ENCODE peak calls at places on chromosome 5, in six cellular contexts. N is ovary, W is HepG2, J is prostate gland, L is transverse colon, E is esophagus squamous epithelium. G is an unnamed sample.

GRCh38 chr5:169988947-169989346 is 8.7 kb upstream of the INSYN2B start:
- DNase-seq in W (no peak), J (no peak), N (no peak), E (no peak), L (no peak), G (no peak)

GRCh38 chr5:128494516-128494915 is 43.5 kb downstream of the FBN2 start:
- DNase-seq in L (no peak), N (no peak), E (no peak), W (no peak), J (no peak), G (no peak)

GRCh38 chr5:87499478-87500410 is 87.0 kb upstream of the CCNH start:
- DNase-seq in N (no peak), E (no peak), J (no peak), L (no peak), W (no peak), G (no peak)

GRCh38 chr5:90793183-90793582 is 234.6 kb downstream of the ADGRV1 start:
- DNase-seq in W (no peak), L (no peak), E (no peak), N (no peak), J (no peak), G (no peak)

GRCh38 chr5:142847898-142848790 is 78.0 kb downstream of the ARHGAP26 start:
- DNase-seq in L (no peak), W (no peak), J (no peak), E (no peak), N (no peak), G (no peak)

GRCh38 chr5:30845194-30845593 is 348.3 kb upstream of the CDH6 start:
- DNase-seq in W (no peak), E (no peak), N (no peak), L (no peak), J (no peak), G (no peak)

GRCh38 chr5:18744441-18744840 is 1110.2 kb downstream of the TAF11L14 start:
- DNase-seq in J (no peak), E (no peak), N (no peak), L (no peak), W (no peak), G (no peak)

GRCh38 chr5:12662545-12663314 is 758.5 kb upstream of the CTNND2 start:
- DNase-seq in N (no peak), L (no peak), W (no peak), J (no peak), E (no peak), G (no peak)

GRCh38 chr5:6707852-6708251 is 5.4 kb upstream of the TENT4A start:
- DNase-seq in E (no peak), L (no peak), W (no peak), N (no peak), J (no peak), G (no peak)

GRCh38 chr5:53944981-53945380 is 365.4 kb downstream of the ARL15 start:
- DNase-seq in J (no peak), N (no peak), E (no peak), L (no peak), W (peak), G (no peak)

GRCh38 chr5:139644646-139645494 is 3.3 kb upstream of the CXXC5 start:
- DNase-seq in N (no peak), W (no peak), J (no peak), E (no peak), L (no peak), G (peak)

GRCh38 chr5:151924564-151925395 is at the start of gene GLRA1:
- DNase-seq in L (peak), E (no peak), W (peak), N (peak), J (peak), G (peak)

GRCh38 chr5:88646866-88647265 is 236.1 kb downstream of the MEF2C start:
- DNase-seq in L (no peak), W (no peak), J (no peak), N (no peak), E (no peak), G (no peak)

GRCh38 chr5:144203750-144204596 is 33.3 kb downstream of the KCTD16 start:
- DNase-seq in N (no peak), J (peak), E (no peak), W (peak), L (peak), G (peak)

GRCh38 chr5:82004511-82004910 is 32.7 kb downstream of the ATG10 start:
- DNase-seq in L (no peak), E (no peak), W (no peak), N (no peak), J (no peak), G (no peak)

GRCh38 chr5:136213919-136214493 is 21.0 kb upstream of the SMIM32 start:
- DNase-seq in L (no peak), N (no peak), J (no peak), W (no peak), E (no peak), G (no peak)

GRCh38 chr5:64884541-64884940 is 115.8 kb downstream of the CWC27 start:
- DNase-seq in E (no peak), J (no peak), L (no peak), N (no peak), W (no peak), G (no peak)

GRCh38 chr5:16480821-16481538 is 15.4 kb upstream of the ZNF622 start:
- DNase-seq in L (no peak), J (no peak), N (no peak), E (no peak), W (no peak), G (no peak)

GRCh38 chr5:177309351-177310191 is 2.1 kb downstream of the MXD3 start:
- DNase-seq in L (peak), N (no peak), E (no peak), J (peak), W (peak), G (peak)

GRCh38 chr5:177304392-177305119 is 957 bp downstream of the PRELID1 start:
- DNase-seq in L (peak), N (no peak), W (peak), J (no peak), E (no peak), G (no peak)

GRCh38 chr5:177307544-177308363 is 3.9 kb downstream of the MXD3 start:
- DNase-seq in W (no peak), E (no peak), J (no peak), L (no peak), N (no peak), G (no peak)

GRCh38 chr5:177308740-177309139 is 3.0 kb downstream of the MXD3 start:
- DNase-seq in N (no peak), W (no peak), L (no peak), J (no peak), E (no peak), G (no peak)

DNA sequence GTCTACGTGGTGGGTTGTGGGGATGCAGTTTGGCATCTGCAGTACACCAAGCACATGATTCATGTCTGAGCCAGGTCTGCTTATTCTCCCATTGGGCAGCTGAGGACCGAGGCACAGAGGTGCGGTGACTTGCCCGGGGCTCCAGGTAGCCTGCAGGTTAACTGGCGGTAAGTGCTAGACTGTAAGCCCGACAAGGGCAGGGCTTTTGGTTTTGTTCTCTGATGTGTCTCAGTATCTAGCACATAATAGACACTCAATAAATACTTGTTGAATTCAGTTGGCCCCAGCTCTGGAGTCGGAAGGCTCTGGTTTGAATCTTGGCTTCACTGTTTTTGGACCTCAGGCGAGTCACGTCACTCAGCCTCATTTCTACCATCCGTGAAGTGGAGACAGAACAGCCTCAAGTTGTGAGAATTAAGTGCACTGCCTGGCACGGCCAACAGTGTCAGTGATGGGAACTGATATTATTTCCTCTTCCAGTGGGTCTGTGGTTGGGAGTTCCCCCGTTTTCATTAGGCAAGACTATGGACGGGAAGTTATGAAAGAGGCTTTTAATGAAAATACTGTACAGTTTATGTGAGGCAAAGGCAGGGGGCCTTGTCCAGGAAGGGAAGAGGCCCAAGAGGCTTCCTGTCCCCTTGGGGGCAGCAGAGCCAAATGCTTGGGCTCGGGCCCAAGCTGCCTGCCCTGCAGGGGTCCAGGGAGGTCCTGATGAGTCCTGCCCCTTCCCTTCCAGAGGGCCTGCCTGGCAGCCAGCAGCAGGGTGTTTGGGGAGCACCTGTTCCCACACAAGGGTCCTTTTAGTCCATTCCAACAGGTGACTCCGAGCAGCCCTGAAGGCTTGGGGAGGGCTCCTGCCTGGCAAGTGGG is 3.3 kb downstream of the PRELID1 start:
- DNase-seq in J (no peak), L (no peak), E (no peak), N (no peak), W (no peak), G (no peak)
- TF ChIP-seq POLR2A in J (no peak), L (no peak), E (no peak), N (no peak), W (no peak), G (no peak)

GRCh38 chr5:95647886-95648860 is 1.6 kb downstream of the RFESD start:
- DNase-seq in E (no peak), J (no peak), N (no peak), W (no peak), L (no peak), G (no peak)

GRCh38 chr5:95647331-95647659 is 718 bp downstream of the RFESD start:
- DNase-seq in E (no peak), J (no peak), L (no peak), N (no peak), W (no peak), G (no peak)

GRCh38 chr5:95643152-95643551 is 3.4 kb upstream of the RFESD start:
- DNase-seq in N (no peak), E (no peak), W (no peak), L (no peak), J (no peak), G (no peak)

GRCh38 chr5:95644351-95645042 is 2.1 kb upstream of the RFESD start:
- DNase-seq in E (no peak), W (peak), J (peak), L (peak), N (peak), G (peak)

GRCh38 chr5:95646569-95647330 is at the start of gene RFESD:
- DNase-seq in L (peak), E (peak), N (peak), J (peak), W (peak), G (peak)
- TF ChIP-seq POLR2A in L (peak), E (no peak), N (peak), J (peak), W (peak), G (no peak)

DNA sequence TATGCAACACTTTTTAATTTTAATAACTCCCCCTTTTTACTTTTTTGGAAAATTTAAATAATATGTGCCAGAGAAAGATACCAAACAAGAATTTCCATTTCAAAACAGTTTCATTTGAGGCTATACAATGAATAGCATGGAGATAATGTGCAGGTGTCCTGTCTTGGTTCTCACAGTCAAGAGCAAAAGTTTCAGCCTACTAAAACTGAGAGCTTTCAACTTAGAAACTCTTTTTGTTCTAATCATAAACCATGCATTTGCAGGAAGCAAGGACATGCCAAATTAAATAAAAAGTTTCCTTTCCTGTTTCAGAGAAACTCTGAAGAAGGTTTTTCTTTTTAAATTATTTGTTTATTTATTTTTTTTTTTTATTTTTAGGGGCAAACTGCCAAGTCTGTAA is 1165.6 kb upstream of the SEMA6A start:
- DNase-seq in E (no peak), L (no peak), N (no peak), W (no peak), J (no peak), G (no peak)
- TF ChIP-seq POLR2A in E (no peak), L (no peak), N (no peak), W (no peak), J (no peak), G (no peak)

GRCh38 chr5:122150128-122150685 is 20.9 kb downstream of the ZNF474 start:
- DNase-seq in N (no peak), E (no peak), J (no peak), L (no peak), W (no peak), G (no peak)

GRCh38 chr5:122149691-122150090 is 20.3 kb downstream of the ZNF474 start:
- DNase-seq in W (no peak), J (no peak), N (no peak), E (no peak), L (no peak), G (no peak)

GRCh38 chr5:122153230-122153629 is 23.9 kb downstream of the ZNF474 start:
- DNase-seq in J (no peak), E (no peak), N (no peak), W (no peak), L (no peak), G (no peak)

GRCh38 chr5:122152266-122152900 is 23.0 kb downstream of the ZNF474 start:
- DNase-seq in E (no peak), W (no peak), N (no peak), L (no peak), J (no peak), G (no peak)

GRCh38 chr5:122151640-122152039 is 22.3 kb downstream of the ZNF474 start:
- DNase-seq in N (no peak), L (no peak), J (no peak), W (no peak), E (no peak), G (no peak)
- TF ChIP-seq POLR2A in N (no peak), L (no peak), J (no peak), W (no peak), E (no peak), G (no peak)

GRCh38 chr5:173885481-173886010 is 2.6 kb upstream of the CPEB4 start:
- DNase-seq in J (no peak), E (no peak), L (peak), W (no peak), N (no peak), G (peak)
- TF ChIP-seq POLR2A in J (no peak), E (no peak), L (no peak), W (no peak), N (no peak), G (no peak)